ENCODE peak calls at places on chromosomes 11 and 22, in four cellular contexts. One of them, this sample, is unnamed.

GRCh38 chr11:9604134-9604533 is 30.7 kb downstream of the WEE1 start:
- DNase-seq in K562: no peak
- DNase-seq in A549: no peak
- DNase-seq in HepG2: no peak
- DNase-seq in this sample: no peak

GRCh38 chr11:64056861-64057260 is 21.1 kb downstream of the FLRT1 start:
- DNase-seq in K562: no peak
- DNase-seq in A549: no peak
- DNase-seq in HepG2: no peak
- DNase-seq in this sample: no peak

GRCh38 chr22:27386186-27386585 is 415.4 kb downstream of the MN1 start:
- DNase-seq in K562: no peak
- DNase-seq in A549: peak
- DNase-seq in HepG2: no peak
- DNase-seq in this sample: no peak

GRCh38 chr22:33337524-33337923 is 279.3 kb upstream of the SYN3 start:
- DNase-seq in K562: no peak
- DNase-seq in A549: peak
- DNase-seq in HepG2: no peak
- DNase-seq in this sample: no peak

GRCh38 chr22:19878461-19879247 is 24.0 kb upstream of the GNB1L start:
- DNase-seq in K562: no peak
- DNase-seq in A549: no peak
- DNase-seq in HepG2: no peak
- DNase-seq in this sample: peak

GRCh38 chr22:20788627-20789344 is 14.9 kb downstream of the SERPIND1 start:
- DNase-seq in K562: no peak
- DNase-seq in A549: no peak
- DNase-seq in HepG2: no peak
- DNase-seq in this sample: no peak

GRCh38 chr11:63277345-63277943 is 34.0 kb upstream of the SLC22A25 start:
- DNase-seq in K562: no peak
- DNase-seq in A549: peak
- DNase-seq in HepG2: peak
- DNase-seq in this sample: no peak

GRCh38 chr11:130817608-130817944 is 98.7 kb downstream of the SNX19 start:
- DNase-seq in K562: no peak
- DNase-seq in A549: no peak
- DNase-seq in HepG2: no peak
- DNase-seq in this sample: no peak

GRCh38 chr11:93737904-93738612 is 3.2 kb downstream of the TAF1D start:
- DNase-seq in K562: no peak
- DNase-seq in A549: no peak
- DNase-seq in HepG2: no peak
- DNase-seq in this sample: no peak

GRCh38 chr11:62269654-62270278 is at the start of gene SCGB2A2:
- DNase-seq in K562: peak
- DNase-seq in A549: no peak
- DNase-seq in HepG2: no peak
- DNase-seq in this sample: no peak

GRCh38 chr11:65502852-65503603 is 4.2 kb downstream of the MALAT1 start:
- DNase-seq in K562: no peak
- DNase-seq in A549: peak
- DNase-seq in HepG2: no peak
- DNase-seq in this sample: no peak

GRCh38 chr11:83938148-83938547 is 652.0 kb upstream of the CCDC90B start:
- DNase-seq in K562: no peak
- DNase-seq in A549: no peak
- DNase-seq in HepG2: no peak
- DNase-seq in this sample: no peak

GRCh38 chr11:11998091-11998781 is 10.2 kb downstream of the DKK3 start:
- DNase-seq in K562: no peak
- DNase-seq in A549: peak
- DNase-seq in HepG2: no peak
- DNase-seq in this sample: no peak

GRCh38 chr11:15629690-15630321 is 515.1 kb downstream of the INSC start:
- DNase-seq in K562: no peak
- DNase-seq in A549: peak
- DNase-seq in HepG2: peak
- DNase-seq in this sample: peak

GRCh38 chr22:26416670-26417270 is 12.3 kb upstream of the ASPHD2 start:
- DNase-seq in K562: no peak
- DNase-seq in A549: no peak
- DNase-seq in HepG2: no peak
- DNase-seq in this sample: peak

GRCh38 chr11:35413568-35413967 is 5.8 kb downstream of the SLC1A2 start:
- DNase-seq in K562: no peak
- DNase-seq in A549: no peak
- DNase-seq in HepG2: no peak
- DNase-seq in this sample: no peak

GRCh38 chr11:61945191-61945590 is 5.0 kb upstream of the BEST1 start:
- DNase-seq in K562: no peak
- DNase-seq in A549: no peak
- DNase-seq in HepG2: no peak
- DNase-seq in this sample: no peak

GRCh38 chr11:72398058-72398758 is 36.1 kb downstream of the CLPB start:
- DNase-seq in K562: no peak
- DNase-seq in A549: no peak
- DNase-seq in HepG2: peak
- DNase-seq in this sample: no peak

GRCh38 chr22:49969751-49970527 is 9.4 kb downstream of the PIM3 start:
- DNase-seq in K562: no peak
- DNase-seq in A549: no peak
- DNase-seq in HepG2: no peak
- DNase-seq in this sample: no peak

GRCh38 chr11:128725630-128726461 is 32.0 kb downstream of the FLI1 start:
- DNase-seq in K562: no peak
- DNase-seq in A549: no peak
- DNase-seq in HepG2: no peak
- DNase-seq in this sample: no peak

GRCh38 chr11:117058761-117059233 is 39.4 kb downstream of the SIK3 start:
- DNase-seq in K562: no peak
- DNase-seq in A549: no peak
- DNase-seq in HepG2: no peak
- DNase-seq in this sample: no peak

GRCh38 chr22:37176464-37177061 is 11.5 kb downstream of the C1QTNF6 start:
- DNase-seq in K562: peak
- DNase-seq in A549: no peak
- DNase-seq in HepG2: no peak
- DNase-seq in this sample: no peak

GRCh38 chr11:126588630-126589491 is 233.4 kb downstream of the ST3GAL4 start:
- DNase-seq in K562: no peak
- DNase-seq in A549: no peak
- DNase-seq in HepG2: no peak
- DNase-seq in this sample: no peak

GRCh38 chr11:72041364-72042058 is 38.8 kb downstream of the NUMA1 start:
- DNase-seq in K562: no peak
- DNase-seq in A549: peak
- DNase-seq in HepG2: peak
- DNase-seq in this sample: peak

GRCh38 chr11:126857860-126858808 is 142.4 kb downstream of the KIRREL3 start:
- DNase-seq in K562: no peak
- DNase-seq in A549: peak
- DNase-seq in HepG2: no peak
- DNase-seq in this sample: no peak

GRCh38 chr11:116186592-116186991 is 586.2 kb downstream of the BUD13 start:
- DNase-seq in K562: no peak
- DNase-seq in A549: no peak
- DNase-seq in HepG2: no peak
- DNase-seq in this sample: no peak

GRCh38 chr11:130155106-130155505 is 4.5 kb upstream of the ST14 start:
- DNase-seq in K562: no peak
- DNase-seq in A549: no peak
- DNase-seq in HepG2: no peak
- DNase-seq in this sample: no peak

GRCh38 chr11:11996321-11997174 is 11.9 kb downstream of the DKK3 start:
- DNase-seq in K562: no peak
- DNase-seq in A549: no peak
- DNase-seq in HepG2: no peak
- DNase-seq in this sample: no peak

GRCh38 chr11:24234822-24235508 is 261.9 kb upstream of the LUZP2 start:
- DNase-seq in K562: no peak
- DNase-seq in A549: no peak
- DNase-seq in HepG2: no peak
- DNase-seq in this sample: no peak

GRCh38 chr11:100827934-100828661 is 141.0 kb downstream of the ARHGAP42 start:
- DNase-seq in K562: no peak
- DNase-seq in A549: peak
- DNase-seq in HepG2: peak
- DNase-seq in this sample: no peak

GRCh38 chr22:39746600-39747262 is 146.8 kb downstream of the ENTHD1 start:
- DNase-seq in K562: no peak
- DNase-seq in A549: no peak
- DNase-seq in HepG2: no peak
- DNase-seq in this sample: no peak

DNA sequence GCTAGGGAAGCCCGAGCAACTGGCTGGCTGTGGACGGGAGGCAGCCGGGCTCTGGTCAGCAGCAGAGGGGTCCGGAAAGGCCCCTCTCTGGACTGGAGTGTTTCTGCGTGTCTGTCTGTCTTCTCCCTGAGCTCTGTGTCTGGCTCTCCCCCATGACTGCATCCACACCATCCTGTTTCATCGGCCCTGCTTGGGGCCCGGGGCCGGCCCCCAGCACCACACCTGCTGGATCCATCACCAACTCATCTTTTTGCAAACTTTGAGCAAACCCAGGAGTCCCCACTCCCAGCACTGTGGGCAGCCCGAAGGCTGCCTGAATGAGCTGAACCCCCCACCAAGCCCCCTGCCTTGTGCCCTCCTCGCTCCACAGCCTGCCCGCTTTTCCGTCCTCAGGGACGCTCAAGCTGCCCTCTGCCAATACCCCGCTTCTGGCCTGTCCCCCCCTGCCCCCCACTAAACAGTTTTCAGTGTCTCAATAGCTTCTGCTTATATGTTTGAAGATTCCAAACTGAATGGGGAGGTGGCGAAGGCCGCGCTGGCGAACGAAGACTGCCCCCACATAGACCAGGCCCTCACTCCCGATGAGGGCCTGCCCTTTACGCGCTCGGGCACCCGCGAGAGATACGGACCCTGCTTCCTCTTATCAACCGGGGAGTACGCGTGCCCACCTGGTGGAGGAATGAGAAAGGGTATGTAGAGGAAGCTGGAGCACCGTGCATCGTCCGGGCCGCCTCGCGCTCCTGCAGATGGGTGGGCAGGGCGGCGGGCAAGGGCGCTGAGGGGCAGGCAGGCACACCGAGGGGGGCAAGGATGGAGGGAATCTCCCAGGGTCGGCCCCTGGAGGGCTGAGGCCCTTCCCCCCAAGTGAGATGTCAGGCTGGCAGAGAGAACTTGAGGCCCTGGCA is 44.6 kb downstream of the KCNC1 start:
- DNase-seq in K562: no peak
- DNase-seq in A549: no peak
- DNase-seq in HepG2: no peak
- DNase-seq in this sample: no peak
- TF ChIP-seq HMGXB4 in K562: no peak
- TF ChIP-seq HMGXB4 in A549: no peak
- TF ChIP-seq HMGXB4 in HepG2: no peak
- TF ChIP-seq HMGXB4 in this sample: no peak

GRCh38 chr11:68006606-68007166 is 2.8 kb upstream of the UNC93B1 start:
- DNase-seq in K562: no peak
- DNase-seq in A549: no peak
- DNase-seq in HepG2: no peak
- DNase-seq in this sample: no peak

GRCh38 chr11:68002943-68003845 is 703 bp downstream of the UNC93B1 start:
- DNase-seq in K562: peak
- DNase-seq in A549: peak
- DNase-seq in HepG2: no peak
- DNase-seq in this sample: peak

GRCh38 chr11:68002575-68002942 is 1.3 kb downstream of the UNC93B1 start:
- DNase-seq in K562: no peak
- DNase-seq in A549: no peak
- DNase-seq in HepG2: no peak
- DNase-seq in this sample: no peak

GRCh38 chr11:68004551-68005335 is 846 bp upstream of the UNC93B1 start:
- DNase-seq in K562: no peak
- DNase-seq in A549: no peak
- DNase-seq in HepG2: no peak
- DNase-seq in this sample: peak

DNA sequence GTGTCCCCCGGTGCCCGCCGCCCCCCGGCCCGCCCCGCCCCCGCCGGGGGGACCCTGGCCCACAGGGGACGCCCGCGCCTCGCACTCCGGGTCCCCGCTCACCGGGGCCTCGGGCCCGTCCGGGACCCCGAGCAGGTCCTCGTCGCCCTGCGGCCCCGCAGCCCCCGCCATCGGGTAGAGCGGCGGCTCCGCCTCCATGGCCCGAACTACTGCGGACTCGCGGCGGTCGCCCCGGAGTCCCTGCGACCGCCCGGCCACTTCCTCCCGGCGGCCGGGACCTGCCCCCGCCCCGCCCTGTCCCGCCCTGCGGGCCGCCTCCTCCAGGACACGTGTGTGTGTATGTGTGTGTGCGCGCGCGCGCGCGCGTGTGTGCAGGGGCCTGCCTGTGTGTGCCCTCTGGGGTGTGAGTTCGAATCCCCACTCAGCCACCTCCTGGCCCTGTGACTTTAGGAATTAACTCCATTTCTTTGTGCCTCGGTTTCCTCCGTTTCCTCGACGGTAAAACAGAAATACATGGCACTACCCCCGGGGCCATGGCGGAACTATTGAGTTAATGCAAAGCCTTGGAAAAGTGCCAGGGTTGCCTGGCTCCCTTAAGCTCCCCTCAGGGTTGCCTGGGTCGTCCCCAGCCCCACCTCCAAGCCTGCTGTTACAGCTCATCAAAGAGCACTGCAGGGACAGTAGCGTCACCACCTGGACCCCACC is at the start of gene UNC93B1:
- DNase-seq in K562: peak
- DNase-seq in A549: peak
- DNase-seq in HepG2: peak
- DNase-seq in this sample: peak
- TF ChIP-seq HMGXB4 in K562: no peak
- TF ChIP-seq HMGXB4 in A549: no peak
- TF ChIP-seq HMGXB4 in HepG2: no peak
- TF ChIP-seq HMGXB4 in this sample: no peak

GRCh38 chr11:110735431-110736157 is 23.4 kb upstream of the ARHGAP20 start:
- DNase-seq in K562: no peak
- DNase-seq in A549: no peak
- DNase-seq in HepG2: no peak
- DNase-seq in this sample: no peak
- TF ChIP-seq HMGXB4 in K562: no peak
- TF ChIP-seq HMGXB4 in A549: no peak
- TF ChIP-seq HMGXB4 in HepG2: no peak
- TF ChIP-seq HMGXB4 in this sample: no peak

GRCh38 chr11:20364412-20364792 is 888 bp downstream of the HTATIP2 start:
- DNase-seq in K562: peak
- DNase-seq in A549: no peak
- DNase-seq in HepG2: no peak
- DNase-seq in this sample: no peak
- TF ChIP-seq HMGXB4 in K562: no peak
- TF ChIP-seq HMGXB4 in A549: no peak
- TF ChIP-seq HMGXB4 in HepG2: no peak
- TF ChIP-seq HMGXB4 in this sample: no peak

GRCh38 chr22:22463855-22464540 is 44.5 kb downstream of the ZNF280B start:
- DNase-seq in K562: peak
- DNase-seq in A549: peak
- DNase-seq in HepG2: peak
- DNase-seq in this sample: peak
- TF ChIP-seq HMGXB4 in K562: no peak
- TF ChIP-seq HMGXB4 in A549: no peak
- TF ChIP-seq HMGXB4 in HepG2: no peak
- TF ChIP-seq HMGXB4 in this sample: no peak

This sample was measured in WTC11.